ENCODE peak calls at places on chromosomes 3 and 15, in nine cellular contexts. E is GM23338, P is transverse colon, X is H1, I is Panc1, G is sigmoid colon, U is esophagus muscularis mucosa, A is K562, J is HepG2. W is an unnamed sample.

GRCh38 chr15:60634815-60635214 is 155.9 kb upstream of the ICE2 start:
- DNase-seq in A (no peak), J (no peak), E (no peak), X (no peak), U (no peak), I (no peak), P (peak; percentile 43), G (no peak), W (no peak)

GRCh38 chr3:119062892-119063291 is 28.2 kb upstream of the IGSF11 start:
- DNase-seq in E (no peak), U (no peak), G (no peak), J (no peak), X (no peak), P (no peak), A (no peak), I (no peak), W (no peak)

GRCh38 chr15:67024322-67024997 is 40.9 kb upstream of the SMAD3 start:
- DNase-seq in U (no peak), X (no peak), A (peak; percentile 86), E (no peak), J (peak; percentile 77), P (peak; percentile 77), I (peak; percentile 82), G (peak; percentile 92), W (peak; percentile 89)

GRCh38 chr15:37823601-37824275 is 110.7 kb upstream of the TMCO5A start:
- DNase-seq in E (peak; percentile 28), P (no peak), X (no peak), U (no peak), A (no peak), I (no peak), G (no peak), J (no peak), W (no peak)

GRCh38 chr3:11610700-11611099 is 33.0 kb downstream of the VGLL4 start:
- DNase-seq in I (no peak), A (no peak), P (no peak), E (no peak), X (no peak), J (no peak), U (no peak), G (no peak), W (no peak)

GRCh38 chr3:133779626-133780203 is 25.9 kb upstream of the SRPRB start:
- DNase-seq in I (no peak), E (no peak), U (no peak), J (no peak), P (no peak), A (no peak), G (no peak), X (no peak), W (no peak)

GRCh38 chr3:15327941-15328340 is 4.4 kb downstream of the SH3BP5 start:
- DNase-seq in X (no peak), E (no peak), A (no peak), P (peak; percentile 62), J (no peak), I (no peak), U (no peak), G (no peak), W (no peak)

GRCh38 chr3:127722928-127723603 is 50.3 kb downstream of the ABTB1 start:
- DNase-seq in E (no peak), U (no peak), I (no peak), G (no peak), X (no peak), J (no peak), A (no peak), P (no peak), W (no peak)

GRCh38 chr15:66798426-66799061 is 96.5 kb downstream of the SMAD6 start:
- DNase-seq in E (no peak), X (no peak), A (no peak), U (no peak), J (no peak), I (no peak), P (no peak), G (no peak), W (peak; percentile 57)

GRCh38 chr3:14300721-14301377 is 101.6 kb upstream of the SLC6A6 start:
- DNase-seq in P (no peak), A (peak; percentile 34), E (no peak), I (no peak), J (no peak), X (no peak), G (no peak), U (no peak), W (peak; percentile 77)

GRCh38 chr3:72288955-72289707 is 504.2 kb upstream of the PROK2 start:
- DNase-seq in A (peak; percentile 88), X (no peak), J (no peak), U (no peak), E (peak; percentile 20), P (no peak), G (peak; percentile 70), I (no peak), W (no peak)

GRCh38 chr15:62569460-62570404 is 404.6 kb upstream of the C2CD4B start:
- DNase-seq in P (peak; percentile 91), A (no peak), U (no peak), X (no peak), I (no peak), G (no peak), E (no peak), J (peak; percentile 97), W (peak; percentile 85)

GRCh38 chr15:67091073-67091965 is 25.9 kb downstream of the SMAD3 start:
- DNase-seq in X (no peak), A (peak; percentile 98), G (peak; percentile 79), P (peak; percentile 72), I (no peak), E (no peak), J (no peak), U (no peak), W (peak; percentile 77)

GRCh38 chr3:112811150-112811884 is 35.3 kb downstream of the CD200R1L start:
- DNase-seq in A (no peak), P (no peak), J (no peak), G (peak; percentile 83), E (no peak), X (no peak), I (no peak), U (no peak), W (no peak)

GRCh38 chr3:189289251-189289650 is 117.5 kb downstream of the TPRG1 start:
- DNase-seq in I (no peak), J (no peak), U (no peak), X (no peak), E (no peak), P (no peak), A (no peak), G (no peak), W (no peak)

GRCh38 chr3:186644683-186645082 is 4.5 kb downstream of the FETUB start:
- DNase-seq in E (no peak), U (no peak), X (no peak), I (no peak), J (no peak), A (no peak), P (no peak), G (no peak), W (peak; percentile 61)

GRCh38 chr3:117553461-117553860 is 843.9 kb downstream of the TUSC7 start:
- DNase-seq in E (no peak), A (no peak), I (no peak), X (no peak), G (no peak), J (no peak), U (no peak), P (no peak), W (no peak)

GRCh38 chr3:195095035-195095703 is 175.8 kb downstream of the XXYLT1 start:
- DNase-seq in E (no peak), U (no peak), X (no peak), P (peak; percentile 49), J (no peak), A (no peak), I (no peak), G (no peak), W (no peak)
- H3K4me1 ChIP-seq in E (no peaks in the 10 kb centered on the region), U (no peaks in the 10 kb centered on the region), X (no peaks in the 10 kb centered on the region), P (no peaks in the 10 kb centered on the region), J (no peaks in the 10 kb centered on the region), A (no peaks in the 10 kb centered on the region), I (peaks cover 42% of the 10 kb centered on the region), G (no peaks in the 10 kb centered on the region), W (peaks cover 6% of the 10 kb centered on the region)

GRCh38 chr15:43826029-43826507 is 734 bp upstream of the WDR76 start:
- DNase-seq in X (no peak), J (no peak), I (no peak), U (no peak), A (peak; percentile 20), P (no peak), G (no peak), E (no peak), W (no peak)

GRCh38 chr15:43824302-43825246 is at the start of gene MFAP1:
- DNase-seq in P (peak; percentile 95), A (peak; percentile 99), I (peak; percentile 93), G (peak; percentile 98), J (peak; percentile 93), X (peak; percentile 72), U (peak; percentile 97), E (peak; percentile 97), W (peak; percentile 97)

GRCh38 chr15:43828061-43828657 is 1.4 kb downstream of the WDR76 start:
- DNase-seq in U (no peak), E (no peak), J (no peak), G (no peak), P (no peak), X (no peak), A (peak; percentile 29), I (no peak), W (no peak)
- H3K4me3 ChIP-seq in U (no peak overlapping the region), E (peak overlapping the region; percentile 69), J (no peak overlapping the region), G (no peak overlapping the region), P (no peak overlapping the region), X (no peak overlapping the region), A (peak overlapping the region; percentile 64), I (peak overlapping the region; percentile 65), W (peak overlapping the region; percentile 58)

GRCh38 chr15:29442532-29442931 is 172.9 kb upstream of the NSMCE3 start:
- DNase-seq in P (no peak), J (no peak), A (no peak), E (no peak), X (no peak), G (no peak), U (no peak), I (no peak), W (no peak)
- TF ChIP-seq POLR2AphosphoS5 in P (no peak), J (no peak), A (no peak), E (no peak), X (no peak), G (no peak), U (no peak), I (no peak), W (no peak)

GRCh38 chr15:41892621-41893421 is 1.0 kb downstream of the SPTBN5 start:
- DNase-seq in A (peak; percentile 24), E (no peak), P (peak; percentile 70), X (no peak), G (no peak), U (no peak), J (no peak), I (no peak), W (peak; percentile 76)

GRCh38 chr15:41894251-41894790 is 468 bp upstream of the SPTBN5 start:
- DNase-seq in P (no peak), E (no peak), X (no peak), I (no peak), A (no peak), J (no peak), U (no peak), G (no peak), W (no peak)

GRCh38 chr15:41894791-41895463 is 1.1 kb upstream of the SPTBN5 start:
- DNase-seq in P (peak; percentile 68), G (peak; percentile 87), E (peak; percentile 36), U (no peak), A (peak; percentile 63), I (no peak), J (peak; percentile 35), X (no peak), W (peak; percentile 87)

GRCh38 chr15:41891946-41892345 is 1.9 kb downstream of the SPTBN5 start:
- DNase-seq in I (no peak), E (no peak), U (no peak), P (no peak), J (no peak), A (no peak), G (no peak), X (no peak), W (no peak)

GRCh38 chr15:41893422-41894250 is at the start of gene SPTBN5:
- DNase-seq in G (no peak), I (no peak), A (no peak), X (no peak), J (peak; percentile 21), E (no peak), P (no peak), U (no peak), W (peak; percentile 59)
- H3K4me1 ChIP-seq in G (no peaks in the 10 kb centered on the region), I (peaks cover 10% of the 10 kb centered on the region), A (no peaks in the 10 kb centered on the region), X (no peaks in the 10 kb centered on the region), J (peaks cover 30% of the 10 kb centered on the region), E (no peaks in the 10 kb centered on the region), P (peaks cover 13% of the 10 kb centered on the region), U (peaks cover 34% of the 10 kb centered on the region), W (peaks cover 26% of the 10 kb centered on the region)

W was measured in suprapubic skin.